ENCODE peak calls at places on chromosomes 3 and 15, in six cellular contexts. U, X, A, Z, I and N are unnamed samples.

GRCh38 chr15:40302981-40303380 is 4.8 kb downstream of the PLCB2 start:
- DNase-seq in Z (no peak), I (no peak), X (no peak), U (no peak), A (no peak), N (no peak)

GRCh38 chr3:196274585-196274984 is 12.9 kb downstream of the PCYT1A start:
- DNase-seq in U (peak; percentile 46), X (peak; percentile 20), A (peak; percentile 57), Z (no peak), I (peak; percentile 30), N (no peak)

GRCh38 chr3:178967184-178967532 is 104.5 kb downstream of the ZMAT3 start:
- DNase-seq in U (no peak), Z (no peak), X (no peak), I (no peak), A (no peak), N (no peak)

GRCh38 chr3:125437631-125438435 is 62.7 kb upstream of the ZNF148 start:
- DNase-seq in Z (no peak), X (peak; percentile 36), I (peak; percentile 45), A (peak; percentile 64), U (peak; percentile 13), N (no peak)

GRCh38 chr3:126300761-126301481 is 56.3 kb downstream of the KLF15 start:
- DNase-seq in Z (no peak), I (no peak), X (no peak), A (no peak), U (no peak), N (peak; percentile 77)

GRCh38 chr15:85831415-85832113 is 36.8 kb upstream of the KLHL25 start:
- DNase-seq in A (peak; percentile 68), Z (no peak), I (no peak), X (peak; percentile 57), U (peak; percentile 25), N (no peak)

GRCh38 chr3:190242147-190242546 is 80.1 kb downstream of the CLDN1 start:
- DNase-seq in X (no peak), U (no peak), Z (no peak), I (no peak), A (no peak), N (no peak)

GRCh38 chr3:155594836-155595235 is 150.0 kb downstream of the PLCH1 start:
- DNase-seq in U (no peak), X (no peak), I (no peak), Z (no peak), A (no peak), N (no peak)

GRCh38 chr3:185979721-185980121 is 41.9 kb upstream of the TRA2B start:
- DNase-seq in Z (no peak), A (peak; percentile 23), U (no peak), X (no peak), I (no peak), N (no peak)

GRCh38 chr3:100775669-100776068 is 66.4 kb downstream of the TFG start:
- DNase-seq in Z (no peak), X (no peak), U (no peak), I (no peak), A (no peak), N (no peak)

GRCh38 chr3:78645628-78646310 is 1122.0 kb downstream of the ROBO1 start:
- DNase-seq in U (peak; percentile 61), A (peak; percentile 90), X (peak; percentile 78), Z (peak; percentile 58), I (no peak), N (no peak)

GRCh38 chr15:47553933-47554332 is 163.4 kb upstream of the SEMA6D start:
- DNase-seq in X (no peak), I (no peak), Z (no peak), U (no peak), A (no peak), N (no peak)
- TF ChIP-seq CTCF in X (no peak), I (no peak), Z (no peak), U (no peak), A (no peak), N (no peak)

GRCh38 chr3:13776253-13777050 is 103.4 kb downstream of the WNT7A start:
- DNase-seq in I (no peak), X (no peak), U (no peak), Z (no peak), A (no peak), N (no peak)
- TF ChIP-seq CTCF in I (no peak), X (no peak), U (no peak), Z (no peak), A (no peak), N (no peak)

GRCh38 chr15:38455096-38455495 is 1.2 kb downstream of the FAM98B start:
- DNase-seq in A (peak; percentile 9), U (no peak), I (no peak), X (peak; percentile 5), Z (no peak), N (no peak)

GRCh38 chr15:38459480-38459879 is 5.6 kb downstream of the FAM98B start:
- DNase-seq in A (no peak), I (no peak), Z (no peak), U (no peak), X (no peak), N (no peak)

GRCh38 chr15:38458646-38459045 is 4.7 kb downstream of the FAM98B start:
- DNase-seq in U (no peak), X (no peak), A (no peak), Z (no peak), I (no peak), N (no peak)

GRCh38 chr15:38454687-38455071 is 752 bp downstream of the FAM98B start:
- DNase-seq in X (no peak), Z (no peak), I (no peak), A (no peak), U (no peak), N (no peak)

GRCh38 chr15:38453971-38454686 is at the start of gene FAM98B:
- DNase-seq in A (peak; percentile 93), X (peak; percentile 95), U (peak; percentile 87), I (peak; percentile 80), Z (peak; percentile 53), N (peak; percentile 94)
- TF ChIP-seq CTCF in A (no peak), X (peak; percentile 6), U (no peak), I (no peak), Z (peak; percentile 15), N (no peak)

DNA sequence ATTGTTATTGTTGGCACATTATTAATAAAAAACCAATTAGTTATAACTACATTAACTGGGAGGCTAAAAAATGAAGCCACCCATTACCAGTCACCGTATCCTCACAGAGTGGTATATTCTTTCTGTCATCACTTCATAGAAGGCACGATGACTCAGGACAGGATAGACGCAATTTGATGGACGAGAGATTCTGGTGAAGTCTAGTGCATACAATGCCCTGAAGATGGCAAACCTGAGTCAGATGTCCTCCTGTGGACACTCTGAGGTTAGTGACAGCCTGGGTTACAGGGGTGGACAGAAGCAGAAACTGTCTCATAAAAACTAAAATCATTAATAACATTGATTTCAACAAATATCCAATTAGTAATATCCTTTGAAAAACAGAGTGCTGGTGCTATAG is 150.3 kb downstream of the SLC9A9 start:
- DNase-seq in Z (no peak), A (peak; percentile 15), U (peak; percentile 4), I (no peak), X (no peak), N (no peak)
- TF ChIP-seq CTCF in Z (no peak), A (no peak), U (no peak), I (no peak), X (no peak), N (no peak)

GRCh38 chr15:71259866-71260265 is 144.6 kb downstream of the THSD4 start:
- DNase-seq in U (no peak), I (no peak), A (no peak), Z (no peak), X (no peak), N (no peak)

GRCh38 chr15:71252036-71252898 is 137.0 kb downstream of the THSD4 start:
- DNase-seq in A (peak; percentile 52), U (no peak), X (no peak), Z (no peak), I (no peak), N (no peak)

GRCh38 chr15:71261418-71261817 is 146.1 kb downstream of the THSD4 start:
- DNase-seq in I (no peak), X (no peak), Z (no peak), A (no peak), U (no peak), N (no peak)

GRCh38 chr15:71254503-71254902 is 139.2 kb downstream of the THSD4 start:
- DNase-seq in A (no peak), X (no peak), Z (no peak), I (no peak), U (no peak), N (no peak)

GRCh38 chr15:71256934-71257333 is 141.7 kb downstream of the THSD4 start:
- DNase-seq in X (no peak), Z (no peak), I (no peak), A (no peak), U (no peak), N (no peak)
- TF ChIP-seq CTCF in X (no peak), Z (no peak), I (no peak), A (no peak), U (no peak), N (no peak)

GRCh38 chr15:77834276-77834990 is 201.7 kb upstream of the LINGO1 start:
- DNase-seq in Z (no peak), A (no peak), X (no peak), U (no peak), I (no peak), N (no peak)

GRCh38 chr15:77831989-77832388 is 199.3 kb upstream of the LINGO1 start:
- DNase-seq in U (no peak), Z (no peak), X (no peak), I (no peak), A (no peak), N (peak; percentile 32)

GRCh38 chr15:77830041-77830440 is 197.3 kb upstream of the LINGO1 start:
- DNase-seq in A (peak; percentile 60), I (no peak), Z (no peak), X (peak; percentile 93), U (peak; percentile 31), N (no peak)

GRCh38 chr15:77836116-77836798 is 203.5 kb upstream of the LINGO1 start:
- DNase-seq in U (no peak), I (no peak), A (peak; percentile 33), Z (no peak), X (peak; percentile 22), N (peak; percentile 46)

GRCh38 chr15:77832874-77833273 is 200.2 kb upstream of the LINGO1 start:
- DNase-seq in A (no peak), U (no peak), I (no peak), Z (no peak), X (no peak), N (peak; percentile 30)
- TF ChIP-seq CTCF in A (no peak), U (no peak), I (no peak), Z (no peak), X (no peak), N (no peak)

GRCh38 chr15:48109212-48109611 is 11.6 kb upstream of the SLC24A5 start:
- DNase-seq in Z (no peak), I (no peak), A (no peak), X (no peak), U (no peak), N (no peak)

GRCh38 chr15:48109856-48110531 is 10.8 kb upstream of the SLC24A5 start:
- DNase-seq in X (no peak), Z (no peak), A (no peak), I (no peak), U (no peak), N (no peak)

DNA sequence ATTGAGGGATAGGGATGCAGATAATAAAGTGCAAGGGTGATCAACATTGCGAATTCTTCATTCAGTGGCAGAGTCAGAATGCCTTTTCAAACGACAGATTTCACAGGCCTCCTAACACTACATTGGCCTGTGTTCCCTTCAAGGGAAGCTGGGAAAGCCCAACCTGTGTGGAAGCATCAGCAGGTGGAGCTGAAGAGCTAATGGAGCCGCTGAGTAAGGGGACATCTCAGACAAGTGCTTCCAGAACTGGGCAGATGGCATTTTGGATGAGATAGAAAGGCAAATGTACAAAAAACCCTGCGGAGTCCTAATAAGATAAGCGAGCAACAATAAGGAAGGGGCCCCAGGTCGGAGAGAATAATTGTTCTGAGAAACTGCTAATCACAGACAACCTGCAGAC is 8.5 kb upstream of the SLC24A5 start:
- DNase-seq in A (peak; percentile 46), Z (no peak), I (no peak), X (peak; percentile 38), U (peak; percentile 12), N (no peak)
- TF ChIP-seq CTCF in A (peak; percentile 55), Z (peak; percentile 64), I (no peak), X (peak; percentile 70), U (peak; percentile 38), N (no peak)